ENCODE peak calls at places on chromosomes 3 and 15, in four cellular contexts. X is RWPE1, V is activated B cell treated with CpG ODN at 0.5 μM for 24 hours, D is fibroblast of lung. F is an unnamed sample.

GRCh38 chr3:10017636-10018292 is 8.5 kb upstream of the FANCD2 start:
- DNase-seq in D (peak), V (no peak), X (no peak), F (no peak)

GRCh38 chr3:170705136-170705535 is 119.3 kb upstream of the SLC7A14 start:
- DNase-seq in V (no peak), X (no peak), D (no peak), F (no peak)

GRCh38 chr3:51722362-51722761 is 15.5 kb downstream of the GRM2 start:
- DNase-seq in D (no peak), V (no peak), X (no peak), F (no peak)

GRCh38 chr3:43217633-43218032 is 68.7 kb upstream of the SNRK start:
- DNase-seq in X (no peak), D (no peak), V (no peak), F (no peak)

GRCh38 chr3:125310623-125311076 is 64.5 kb downstream of the ZNF148 start:
- DNase-seq in D (no peak), V (peak), X (no peak), F (no peak)

GRCh38 chr3:148861277-148861869 is 3.7 kb upstream of the CPA3 start:
- DNase-seq in D (peak), X (peak), V (no peak), F (no peak)

GRCh38 chr15:41930221-41930866 is 36.5 kb upstream of the SPTBN5 start:
- DNase-seq in D (peak), X (peak), V (no peak), F (no peak)

GRCh38 chr15:99408236-99409096 is 157.2 kb downstream of the LRRC28 start:
- DNase-seq in D (peak), X (no peak), V (no peak), F (no peak)

GRCh38 chr15:39236375-39236774 is 344.5 kb upstream of the THBS1 start:
- DNase-seq in D (no peak), X (no peak), V (no peak), F (no peak)

GRCh38 chr3:196810963-196811581 is 56.6 kb upstream of the SENP5 start:
- DNase-seq in X (no peak), D (peak), V (no peak), F (no peak)

GRCh38 chr15:39890640-39891039 is 29.4 kb downstream of the GPR176 start:
- DNase-seq in X (no peak), V (no peak), D (no peak), F (no peak)

GRCh38 chr3:171459130-171459941 is 869 bp downstream of the TNIK start:
- DNase-seq in D (peak), V (peak), X (peak), F (peak)

GRCh38 chr15:33104276-33104675 is 90.2 kb downstream of the FMN1 start:
- DNase-seq in V (no peak), D (peak), X (no peak), F (no peak)

GRCh38 chr15:30953731-30954378 is 37.6 kb downstream of the MTMR10 start:
- DNase-seq in V (no peak), X (peak), D (peak), F (no peak)

DNA sequence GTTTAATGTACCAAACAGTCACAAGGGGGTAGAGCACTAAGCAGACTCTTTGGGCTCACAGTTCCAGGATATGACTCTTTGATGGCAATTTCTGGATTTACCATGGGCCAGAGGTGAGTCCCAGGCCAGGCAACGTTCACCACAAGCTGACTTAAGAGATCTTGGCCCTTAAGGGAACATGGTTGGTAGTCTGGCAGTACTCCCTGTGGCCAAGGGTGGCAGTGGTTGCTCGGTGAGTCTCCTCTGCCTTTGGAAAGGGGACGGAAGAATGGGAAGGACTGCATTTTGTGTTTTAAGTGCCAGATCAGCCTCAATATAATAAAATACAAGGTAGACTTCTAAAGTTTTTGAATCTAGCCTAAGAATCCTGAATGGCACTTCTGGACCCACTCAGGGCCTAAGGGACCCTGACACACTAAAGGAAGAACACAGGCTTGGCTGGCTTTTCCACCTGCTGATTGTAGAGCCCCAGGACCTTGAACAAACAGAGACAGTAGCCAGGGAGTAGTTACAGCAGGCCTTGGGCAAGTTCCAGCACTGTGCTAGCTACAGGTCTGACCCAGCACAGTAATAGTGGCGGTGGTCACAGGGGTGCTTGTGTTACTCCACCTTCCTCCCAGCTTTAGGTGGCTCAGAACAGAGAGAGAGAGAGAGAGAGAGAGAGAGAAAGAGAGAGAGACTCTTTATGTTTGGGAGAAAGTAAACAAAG is 730.7 kb upstream of the ALCAM start:
- DNase-seq in X (no peak), V (no peak), D (no peak), F (no peak)
- TF ChIP-seq CTCF in X (no peak), V (no peak), D (no peak), F (no peak)

DNA sequence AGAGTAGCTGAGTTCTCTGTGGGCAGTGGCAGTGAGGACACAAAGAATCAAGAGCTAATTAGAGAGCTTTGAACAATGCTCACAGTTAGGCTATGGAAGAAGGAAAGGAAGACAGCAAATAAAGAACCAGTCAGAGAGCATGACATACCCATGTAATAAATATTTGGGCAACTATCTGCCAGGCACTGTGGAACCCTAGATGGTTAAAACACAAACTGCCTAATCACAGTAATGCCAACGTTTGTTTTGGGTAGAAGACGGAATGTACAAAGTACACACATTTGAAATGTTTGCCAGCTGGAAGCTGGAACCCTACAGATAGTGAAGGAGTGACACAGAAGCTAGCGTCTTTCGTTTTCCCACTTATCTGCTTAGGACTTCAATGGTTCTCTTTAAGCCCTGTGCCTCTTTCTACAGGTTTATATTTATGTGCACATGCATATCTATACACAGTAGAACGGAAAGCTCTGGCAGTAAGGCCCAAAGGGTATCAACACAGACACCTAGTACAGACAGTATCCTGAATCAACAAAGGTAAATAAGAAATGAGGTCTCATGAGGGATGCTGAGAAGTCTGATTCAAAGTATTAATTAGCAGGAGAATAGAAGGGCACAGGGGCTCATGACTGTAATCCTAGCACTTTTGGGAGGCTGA is 44.6 kb downstream of the ANKRD28 start:
- DNase-seq in V (no peak), X (no peak), D (no peak), F (no peak)
- TF ChIP-seq CTCF in V (no peak), X (no peak), D (no peak), F (no peak)

GRCh38 chr3:39302178-39302577 is 22.3 kb upstream of the CX3CR1 start:
- DNase-seq in D (no peak), X (no peak), V (no peak), F (no peak)
- TF ChIP-seq CTCF in D (no peak), X (no peak), V (no peak), F (no peak)

DNA sequence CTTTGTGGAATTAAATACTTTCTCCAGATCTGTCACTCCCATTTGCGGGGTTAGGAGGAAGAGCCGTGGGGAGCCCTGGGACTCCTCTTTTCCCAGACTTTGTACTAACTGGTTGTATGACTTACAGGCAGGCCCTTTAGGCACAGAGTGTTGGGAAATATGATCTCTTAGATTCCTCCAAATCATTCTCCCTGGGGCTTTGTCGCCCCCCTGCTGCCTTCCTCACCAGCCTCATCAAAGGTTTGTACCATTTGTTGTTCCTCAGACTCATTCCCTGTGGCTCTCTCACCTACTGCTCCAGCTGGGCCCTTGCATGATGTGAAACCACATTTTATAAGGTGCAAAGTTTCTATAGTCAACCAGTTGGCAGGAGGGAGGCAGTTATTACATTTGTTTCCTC is 56.4 kb downstream of the CRYGS start:
- DNase-seq in V (no peak), X (no peak), D (no peak), F (no peak)
- TF ChIP-seq CTCF in V (no peak), X (no peak), D (peak), F (no peak)

DNA sequence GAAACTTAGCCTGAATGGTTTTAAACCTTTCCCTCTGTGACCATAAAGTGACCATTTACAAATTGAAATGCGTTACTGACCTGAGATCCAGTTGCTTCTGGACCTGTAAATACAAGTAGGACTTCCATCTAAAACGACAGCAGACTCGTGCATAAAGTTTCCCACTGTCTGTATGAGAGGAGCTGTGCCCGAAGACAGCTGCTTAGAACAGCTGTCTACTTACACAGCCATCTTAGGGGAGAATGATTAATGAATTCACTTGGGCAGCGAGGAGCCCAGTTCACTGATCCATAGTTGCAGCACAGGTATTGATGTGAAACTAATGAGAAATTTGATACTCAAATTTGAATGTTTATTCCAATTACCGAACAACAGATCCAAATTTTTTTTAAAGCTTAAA is 748.1 kb downstream of the NR2F2 start:
- DNase-seq in X (no peak), V (no peak), D (no peak), F (no peak)
- TF ChIP-seq CTCF in X (no peak), V (no peak), D (no peak), F (no peak)

DNA sequence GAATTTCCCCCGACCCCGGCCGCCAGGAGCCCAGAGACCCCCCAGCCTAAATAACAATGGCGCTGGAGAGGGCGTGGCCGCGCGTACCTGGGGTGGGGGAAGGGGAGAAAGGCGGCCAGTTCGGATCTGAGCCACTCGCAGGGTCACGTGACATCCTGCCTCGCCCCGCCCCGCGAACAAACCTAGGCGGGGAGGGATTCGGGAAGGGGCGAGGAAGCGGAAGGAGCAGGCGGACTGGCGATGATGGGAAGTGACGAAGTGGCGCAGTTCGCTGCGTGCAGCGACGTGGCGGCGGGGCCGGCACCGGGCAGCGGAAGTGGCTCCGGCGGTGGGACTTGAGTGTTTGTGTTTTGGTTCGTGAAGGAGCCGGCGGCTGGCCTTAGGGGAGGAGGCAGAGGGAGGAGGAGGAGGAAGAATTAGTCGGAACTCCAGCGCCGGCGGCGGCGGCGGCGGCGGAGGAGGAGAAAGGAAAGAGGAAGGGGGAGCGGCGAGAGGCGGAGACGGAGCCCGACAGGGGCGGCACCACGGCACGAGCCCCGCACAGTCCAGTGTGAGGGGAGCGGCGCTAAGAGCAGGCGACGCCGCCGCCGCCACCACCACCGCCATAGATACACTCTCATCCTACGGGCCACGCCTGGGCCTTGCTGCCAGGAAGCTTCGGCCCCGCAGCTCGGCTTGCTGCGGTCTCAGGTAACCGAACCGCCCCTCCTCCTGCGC is at the start of gene RAB5A:
- DNase-seq in D (peak), V (peak), X (peak), F (peak)
- TF ChIP-seq CTCF in D (no peak), V (no peak), X (no peak), F (no peak)

GRCh38 chr3:4270726-4271125 is 32.4 kb upstream of the SETMAR start:
- DNase-seq in X (no peak), V (no peak), D (no peak), F (no peak)

DNA sequence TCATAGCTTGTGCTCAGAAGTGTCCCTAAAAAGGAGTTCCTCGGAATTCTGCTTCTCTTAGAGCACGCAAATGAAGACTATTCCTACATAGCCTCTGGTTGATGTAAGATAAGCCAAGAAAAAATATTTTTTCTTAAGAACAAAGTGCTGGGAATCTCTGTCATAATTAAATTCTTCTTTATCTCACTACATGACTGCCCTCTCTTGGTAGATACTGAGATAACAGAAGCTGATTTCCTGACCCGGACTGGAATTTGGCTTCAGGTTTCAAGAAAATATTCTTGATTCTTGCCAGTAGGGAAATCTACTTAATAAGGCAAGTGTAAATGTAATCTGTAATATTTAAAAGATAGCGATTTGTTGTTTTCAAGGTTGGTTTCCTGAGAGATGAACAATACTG is 31.3 kb upstream of the SETMAR start:
- DNase-seq in X (peak), D (peak), V (no peak), F (no peak)
- TF ChIP-seq CTCF in X (peak), D (peak), V (no peak), F (peak)

DNA sequence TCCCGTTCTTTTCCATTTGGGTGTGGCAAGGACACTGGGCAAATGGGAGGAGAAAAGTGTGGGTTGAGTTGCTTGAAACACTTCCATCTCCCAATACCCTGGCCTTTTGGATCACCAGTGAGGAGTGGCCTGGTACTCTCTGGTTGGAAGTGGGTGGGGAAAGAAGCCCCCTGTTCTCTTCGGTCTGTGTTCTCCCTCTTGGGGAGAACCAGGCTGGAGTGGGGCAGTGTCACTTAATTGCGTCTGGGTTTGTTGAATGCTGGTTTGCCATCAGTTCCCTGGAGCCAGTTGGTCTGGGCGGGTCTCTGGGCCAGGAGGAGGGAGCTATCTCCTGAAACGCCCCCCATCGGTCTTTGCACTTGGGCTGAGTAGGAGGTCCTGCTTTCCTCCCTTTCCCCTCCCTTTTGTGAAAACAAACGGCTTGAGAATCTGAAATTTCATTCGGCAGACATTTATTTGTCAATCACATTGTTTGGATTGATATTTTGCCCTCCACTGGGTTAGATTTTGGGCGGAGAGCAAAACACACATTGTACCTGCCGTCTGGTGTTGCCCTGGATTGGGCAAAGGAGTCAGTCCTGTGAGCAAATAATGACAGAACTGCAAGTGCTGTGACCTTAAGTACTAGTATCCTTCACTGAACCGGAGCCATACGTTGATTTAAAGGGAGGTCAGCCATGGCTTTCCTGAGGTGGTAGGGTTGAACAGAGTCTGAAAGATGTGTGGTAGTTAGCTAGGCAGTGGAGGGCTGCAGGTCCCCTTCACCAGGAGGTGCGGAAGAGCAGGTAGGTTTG is 1.6 kb downstream of the PDIA5 start:
- DNase-seq in D (no peak), X (peak), V (no peak), F (peak)
- TF ChIP-seq CTCF in D (no peak), X (no peak), V (no peak), F (no peak)

DNA sequence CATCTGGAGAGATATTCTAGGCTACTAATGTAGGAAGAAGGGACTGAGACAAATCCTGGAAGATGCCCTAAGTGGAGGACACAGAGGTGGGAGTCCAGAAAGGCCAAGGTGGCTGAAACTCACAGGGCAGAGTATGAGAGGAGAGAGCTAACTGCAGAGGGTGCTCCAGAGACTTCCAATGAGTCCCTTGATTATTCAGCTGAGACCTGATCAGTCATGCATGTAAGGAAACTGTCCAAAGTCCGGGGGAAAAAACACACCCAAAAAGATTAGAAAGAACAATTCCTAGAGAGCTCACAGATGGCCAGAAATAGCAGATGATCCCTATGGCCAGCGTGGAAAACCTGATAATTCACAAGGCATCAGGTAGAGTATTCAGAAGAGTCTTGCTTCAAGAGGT is 18.7 kb upstream of the FOXP1 start:
- DNase-seq in V (no peak), X (no peak), D (peak), F (no peak)
- TF ChIP-seq CTCF in V (no peak), X (no peak), D (no peak), F (no peak)

DNA sequence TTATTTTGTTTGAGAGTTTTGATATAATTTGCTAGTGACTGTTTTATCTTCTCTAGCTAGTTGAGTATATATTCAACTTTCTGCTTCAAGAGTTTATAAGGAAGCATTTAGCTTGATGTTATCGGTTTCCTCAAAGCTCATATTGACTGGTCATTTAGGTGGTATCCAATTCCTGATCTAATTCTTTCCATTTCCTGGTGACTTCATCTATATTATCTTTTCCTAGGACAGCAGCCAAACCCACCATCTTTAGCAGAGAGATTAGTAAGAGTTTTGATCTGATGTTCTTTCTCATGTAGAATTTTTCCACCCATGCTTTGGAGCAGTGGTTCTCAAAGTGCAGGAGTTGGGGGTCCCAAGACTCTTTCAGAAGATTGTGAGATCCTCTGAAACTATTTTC is 148.6 kb upstream of the STT3B start:
- DNase-seq in V (no peak), D (peak), X (no peak), F (no peak)
- TF ChIP-seq CTCF in V (no peak), D (no peak), X (no peak), F (no peak)

F was measured in glutamatergic neuron.